ENCODE peak calls at places on chromosomes 13 and 19, in six cellular contexts. One of them, this sample, is unnamed.

GRCh38 chr19:56832352-56832928 is 8.1 kb downstream of the PEG3 start:
- DNase-seq in colonic mucosa: no peak
- DNase-seq in foreskin fibroblast: no peak
- DNase-seq in GM12864: no peak
- DNase-seq in tibial nerve: no peak
- DNase-seq in astrocyte: no peak
- DNase-seq in this sample: no peak

GRCh38 chr19:48565090-48565489 is 13.1 kb downstream of the SULT2B1 start:
- DNase-seq in colonic mucosa: no peak
- DNase-seq in foreskin fibroblast: peak
- DNase-seq in GM12864: no peak
- DNase-seq in tibial nerve: no peak
- DNase-seq in astrocyte: peak
- DNase-seq in this sample: no peak

GRCh38 chr13:110298566-110299321 is 8.2 kb downstream of the COL4A1 start:
- DNase-seq in colonic mucosa: no peak
- DNase-seq in foreskin fibroblast: no peak
- DNase-seq in GM12864: no peak
- DNase-seq in tibial nerve: no peak
- DNase-seq in astrocyte: no peak
- DNase-seq in this sample: no peak

GRCh38 chr13:75432045-75432444 is 49.9 kb downstream of the TBC1D4 start:
- DNase-seq in colonic mucosa: no peak
- DNase-seq in foreskin fibroblast: no peak
- DNase-seq in GM12864: no peak
- DNase-seq in tibial nerve: no peak
- DNase-seq in astrocyte: no peak
- DNase-seq in this sample: no peak

GRCh38 chr19:317710-318508 is 26.7 kb downstream of the MIER2 start:
- DNase-seq in colonic mucosa: no peak
- DNase-seq in foreskin fibroblast: no peak
- DNase-seq in GM12864: no peak
- DNase-seq in tibial nerve: no peak
- DNase-seq in astrocyte: no peak
- DNase-seq in this sample: no peak

GRCh38 chr13:105291987-105292386 is 1243.5 kb downstream of the EFNB2 start:
- DNase-seq in colonic mucosa: no peak
- DNase-seq in foreskin fibroblast: no peak
- DNase-seq in GM12864: no peak
- DNase-seq in tibial nerve: no peak
- DNase-seq in astrocyte: no peak
- DNase-seq in this sample: no peak

GRCh38 chr13:33743438-33744368 is 74.2 kb upstream of the RFC3 start:
- DNase-seq in colonic mucosa: no peak
- DNase-seq in foreskin fibroblast: no peak
- DNase-seq in GM12864: peak
- DNase-seq in tibial nerve: no peak
- DNase-seq in astrocyte: no peak
- DNase-seq in this sample: no peak

GRCh38 chr19:54668353-54668752 is 5.6 kb downstream of the LILRB4 start:
- DNase-seq in colonic mucosa: no peak
- DNase-seq in foreskin fibroblast: no peak
- DNase-seq in GM12864: no peak
- DNase-seq in tibial nerve: no peak
- DNase-seq in astrocyte: no peak
- DNase-seq in this sample: no peak

GRCh38 chr19:44747739-44748425 is 626 bp upstream of the BCL3 start:
- DNase-seq in colonic mucosa: peak
- DNase-seq in foreskin fibroblast: peak
- DNase-seq in GM12864: no peak
- DNase-seq in tibial nerve: peak
- DNase-seq in astrocyte: peak
- DNase-seq in this sample: no peak

GRCh38 chr13:91357613-91358383 is 10.3 kb downstream of the MIR17HG start:
- DNase-seq in colonic mucosa: no peak
- DNase-seq in foreskin fibroblast: no peak
- DNase-seq in GM12864: no peak
- DNase-seq in tibial nerve: no peak
- DNase-seq in astrocyte: no peak
- DNase-seq in this sample: no peak

GRCh38 chr13:80889829-80890228 is 548.9 kb upstream of the SPRY2 start:
- DNase-seq in colonic mucosa: no peak
- DNase-seq in foreskin fibroblast: no peak
- DNase-seq in GM12864: no peak
- DNase-seq in tibial nerve: no peak
- DNase-seq in astrocyte: no peak
- DNase-seq in this sample: no peak

GRCh38 chr19:14054099-14054498 is 7.8 kb downstream of the PALM3 start:
- DNase-seq in colonic mucosa: no peak
- DNase-seq in foreskin fibroblast: no peak
- DNase-seq in GM12864: no peak
- DNase-seq in tibial nerve: no peak
- DNase-seq in astrocyte: no peak
- DNase-seq in this sample: no peak

GRCh38 chr19:56441206-56441792 is 35.8 kb downstream of the ZNF667 start:
- DNase-seq in colonic mucosa: no peak
- DNase-seq in foreskin fibroblast: no peak
- DNase-seq in GM12864: no peak
- DNase-seq in tibial nerve: no peak
- DNase-seq in astrocyte: no peak
- DNase-seq in this sample: no peak

GRCh38 chr13:80361883-80362327 is 21.0 kb upstream of the SPRY2 start:
- DNase-seq in colonic mucosa: peak
- DNase-seq in foreskin fibroblast: no peak
- DNase-seq in GM12864: no peak
- DNase-seq in tibial nerve: no peak
- DNase-seq in astrocyte: no peak
- DNase-seq in this sample: no peak

GRCh38 chr13:35648109-35648508 is 171.6 kb upstream of the MAB21L1 start:
- DNase-seq in colonic mucosa: no peak
- DNase-seq in foreskin fibroblast: no peak
- DNase-seq in GM12864: no peak
- DNase-seq in tibial nerve: no peak
- DNase-seq in astrocyte: no peak
- DNase-seq in this sample: no peak

DNA sequence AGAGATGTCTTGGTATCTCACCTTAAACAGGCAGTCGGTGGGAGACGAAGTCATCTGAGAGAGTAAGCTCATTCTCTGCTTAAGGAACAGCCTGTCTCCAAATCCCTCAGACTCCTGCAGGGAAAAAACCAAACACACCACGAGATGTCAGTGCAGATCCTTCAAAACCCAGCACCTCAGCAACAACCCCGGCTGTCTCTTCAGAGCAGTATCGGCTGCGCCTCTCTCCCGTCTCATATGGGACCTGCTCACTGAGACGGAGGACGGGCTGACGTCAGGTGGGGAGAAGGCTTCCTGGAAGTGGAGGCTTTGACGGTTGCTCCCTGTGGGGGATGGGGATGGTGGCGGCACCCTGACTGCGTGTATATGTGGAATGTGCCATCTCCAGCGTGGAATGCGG is 43.6 kb downstream of the ANKRD27 start:
- DNase-seq in colonic mucosa: no peak
- DNase-seq in foreskin fibroblast: no peak
- DNase-seq in GM12864: no peak
- DNase-seq in tibial nerve: no peak
- DNase-seq in astrocyte: no peak
- DNase-seq in this sample: no peak
- TF ChIP-seq CTCF in colonic mucosa: no peak
- TF ChIP-seq CTCF in foreskin fibroblast: no peak
- TF ChIP-seq CTCF in GM12864: no peak
- TF ChIP-seq CTCF in tibial nerve: no peak
- TF ChIP-seq CTCF in astrocyte: no peak
- TF ChIP-seq CTCF in this sample: peak

DNA sequence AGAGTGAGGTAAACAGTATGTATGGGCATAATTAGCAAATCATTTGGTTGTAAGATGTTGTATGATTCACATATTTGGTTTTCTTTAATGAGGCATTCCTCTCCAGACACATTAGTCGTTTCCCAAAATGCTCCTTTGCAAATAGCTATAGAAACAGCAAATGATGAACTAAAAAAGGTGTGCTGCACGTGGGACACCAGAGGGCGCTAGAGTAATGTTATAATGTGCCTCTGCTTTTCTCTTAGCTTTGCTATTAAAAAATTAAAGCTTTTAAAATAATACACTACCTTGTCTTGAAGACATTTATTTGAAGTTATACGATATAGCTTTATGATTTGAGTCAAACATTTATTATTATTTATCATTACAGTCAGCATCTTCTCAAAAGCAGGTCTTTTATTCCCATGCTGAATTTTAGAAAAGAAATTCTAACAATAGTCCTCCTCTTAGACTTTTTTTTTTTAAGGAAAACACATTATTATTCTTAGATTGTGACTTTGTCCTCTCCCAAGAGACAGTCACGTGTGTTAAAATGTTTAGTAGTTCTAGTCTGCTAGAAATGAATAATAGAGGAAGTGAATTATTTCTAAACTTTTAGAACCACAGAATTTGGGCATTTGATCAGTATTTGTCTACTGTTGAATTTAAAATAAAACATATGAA is 121.6 kb upstream of the FRY start:
- DNase-seq in colonic mucosa: peak
- DNase-seq in foreskin fibroblast: peak
- DNase-seq in GM12864: peak
- DNase-seq in tibial nerve: peak
- DNase-seq in astrocyte: peak
- DNase-seq in this sample: peak
- H3K4me3 ChIP-seq in colonic mucosa: no peak
- H3K4me3 ChIP-seq in foreskin fibroblast: no peak
- H3K4me3 ChIP-seq in GM12864: no peak
- H3K4me3 ChIP-seq in tibial nerve: no peak
- H3K4me3 ChIP-seq in astrocyte: no peak
- H3K4me3 ChIP-seq in this sample: no peak

GRCh38 chr19:6204866-6205723 is 69.6 kb downstream of the ACSBG2 start:
- DNase-seq in colonic mucosa: no peak
- DNase-seq in foreskin fibroblast: no peak
- DNase-seq in GM12864: no peak
- DNase-seq in tibial nerve: no peak
- DNase-seq in astrocyte: no peak
- DNase-seq in this sample: no peak
- TF ChIP-seq CTCF in colonic mucosa: no peak
- TF ChIP-seq CTCF in foreskin fibroblast: no peak
- TF ChIP-seq CTCF in GM12864: no peak
- TF ChIP-seq CTCF in tibial nerve: no peak
- TF ChIP-seq CTCF in astrocyte: no peak
- TF ChIP-seq CTCF in this sample: no peak

GRCh38 chr19:11505032-11505503 is 571 bp downstream of the ZNF653 start:
- DNase-seq in colonic mucosa: peak
- DNase-seq in foreskin fibroblast: peak
- DNase-seq in GM12864: peak
- DNase-seq in tibial nerve: peak
- DNase-seq in astrocyte: peak
- DNase-seq in this sample: peak
- H3K4me3 ChIP-seq in colonic mucosa: peak
- H3K4me3 ChIP-seq in foreskin fibroblast: peak
- H3K4me3 ChIP-seq in GM12864: peak
- H3K4me3 ChIP-seq in tibial nerve: peak
- H3K4me3 ChIP-seq in astrocyte: peak
- H3K4me3 ChIP-seq in this sample: peak

GRCh38 chr19:29813665-29814064 is 1.9 kb downstream of the CCNE1 start:
- DNase-seq in colonic mucosa: no peak
- DNase-seq in foreskin fibroblast: no peak
- DNase-seq in GM12864: no peak
- DNase-seq in tibial nerve: no peak
- DNase-seq in astrocyte: no peak
- DNase-seq in this sample: no peak

GRCh38 chr19:29817316-29817715 is 5.5 kb downstream of the CCNE1 start:
- DNase-seq in colonic mucosa: no peak
- DNase-seq in foreskin fibroblast: no peak
- DNase-seq in GM12864: no peak
- DNase-seq in tibial nerve: no peak
- DNase-seq in astrocyte: no peak
- DNase-seq in this sample: no peak

GRCh38 chr19:29812881-29813275 is 1.1 kb downstream of the CCNE1 start:
- DNase-seq in colonic mucosa: no peak
- DNase-seq in foreskin fibroblast: no peak
- DNase-seq in GM12864: no peak
- DNase-seq in tibial nerve: no peak
- DNase-seq in astrocyte: no peak
- DNase-seq in this sample: no peak

GRCh38 chr19:29812080-29812880 is 489 bp downstream of the CCNE1 start:
- DNase-seq in colonic mucosa: peak
- DNase-seq in foreskin fibroblast: peak
- DNase-seq in GM12864: no peak
- DNase-seq in tibial nerve: no peak
- DNase-seq in astrocyte: no peak
- DNase-seq in this sample: no peak

GRCh38 chr19:29815231-29815630 is 3.4 kb downstream of the CCNE1 start:
- DNase-seq in colonic mucosa: no peak
- DNase-seq in foreskin fibroblast: no peak
- DNase-seq in GM12864: peak
- DNase-seq in tibial nerve: no peak
- DNase-seq in astrocyte: no peak
- DNase-seq in this sample: no peak
- TF ChIP-seq CTCF in colonic mucosa: no peak
- TF ChIP-seq CTCF in foreskin fibroblast: no peak
- TF ChIP-seq CTCF in GM12864: no peak
- TF ChIP-seq CTCF in tibial nerve: no peak
- TF ChIP-seq CTCF in astrocyte: no peak
- TF ChIP-seq CTCF in this sample: no peak

GRCh38 chr13:96993660-96994029 is 631 bp downstream of the OXGR1 start:
- DNase-seq in colonic mucosa: no peak
- DNase-seq in foreskin fibroblast: no peak
- DNase-seq in GM12864: no peak
- DNase-seq in tibial nerve: no peak
- DNase-seq in astrocyte: no peak
- DNase-seq in this sample: no peak
- H3K4me3 ChIP-seq in colonic mucosa: peak
- H3K4me3 ChIP-seq in foreskin fibroblast: peak
- H3K4me3 ChIP-seq in GM12864: no peak
- H3K4me3 ChIP-seq in tibial nerve: peak
- H3K4me3 ChIP-seq in astrocyte: peak
- H3K4me3 ChIP-seq in this sample: no peak

GRCh38 chr13:69580255-69580654 is 527.4 kb upstream of the ATXN8OS start:
- DNase-seq in colonic mucosa: no peak
- DNase-seq in foreskin fibroblast: no peak
- DNase-seq in GM12864: no peak
- DNase-seq in tibial nerve: no peak
- DNase-seq in astrocyte: no peak
- DNase-seq in this sample: no peak

GRCh38 chr13:69591437-69591836 is 516.2 kb upstream of the ATXN8OS start:
- DNase-seq in colonic mucosa: no peak
- DNase-seq in foreskin fibroblast: no peak
- DNase-seq in GM12864: no peak
- DNase-seq in tibial nerve: no peak
- DNase-seq in astrocyte: no peak
- DNase-seq in this sample: no peak

GRCh38 chr13:69589531-69589930 is 518.1 kb upstream of the ATXN8OS start:
- DNase-seq in colonic mucosa: no peak
- DNase-seq in foreskin fibroblast: no peak
- DNase-seq in GM12864: no peak
- DNase-seq in tibial nerve: no peak
- DNase-seq in astrocyte: no peak
- DNase-seq in this sample: no peak

GRCh38 chr13:69585656-69586055 is 522.0 kb upstream of the ATXN8OS start:
- DNase-seq in colonic mucosa: no peak
- DNase-seq in foreskin fibroblast: no peak
- DNase-seq in GM12864: no peak
- DNase-seq in tibial nerve: no peak
- DNase-seq in astrocyte: no peak
- DNase-seq in this sample: no peak
- TF ChIP-seq CTCF in colonic mucosa: no peak
- TF ChIP-seq CTCF in foreskin fibroblast: no peak
- TF ChIP-seq CTCF in GM12864: no peak
- TF ChIP-seq CTCF in tibial nerve: no peak
- TF ChIP-seq CTCF in astrocyte: no peak
- TF ChIP-seq CTCF in this sample: no peak